ENCODE peak calls at places on chromosomes 1 and 21, in five cellular contexts. One of them, this sample, is unnamed.

GRCh38 chr1:19435851-19436465 is 49.4 kb downstream of the CAPZB start:
- DNase-seq in left ventricle myocardium inferior: no peak
- DNase-seq in fibroblast of lung: no peak
- DNase-seq in tibial artery: no peak
- DNase-seq in astrocyte: peak; percentile 84
- DNase-seq in this sample: no peak

GRCh38 chr1:245957446-245957845 is 549.6 kb downstream of the SMYD3 start:
- DNase-seq in left ventricle myocardium inferior: no peak
- DNase-seq in fibroblast of lung: no peak
- DNase-seq in tibial artery: no peak
- DNase-seq in astrocyte: no peak
- DNase-seq in this sample: no peak

GRCh38 chr1:178275553-178275952 is 181.6 kb downstream of the RASAL2 start:
- DNase-seq in left ventricle myocardium inferior: no peak
- DNase-seq in fibroblast of lung: no peak
- DNase-seq in tibial artery: no peak
- DNase-seq in astrocyte: no peak
- DNase-seq in this sample: no peak

GRCh38 chr1:162380061-162380846 is 1.3 kb upstream of the C1orf226 start:
- DNase-seq in left ventricle myocardium inferior: no peak
- DNase-seq in fibroblast of lung: no peak
- DNase-seq in tibial artery: no peak
- DNase-seq in astrocyte: no peak
- DNase-seq in this sample: no peak

GRCh38 chr1:38446936-38447335 is 400.3 kb upstream of the POU3F1 start:
- DNase-seq in left ventricle myocardium inferior: no peak
- DNase-seq in fibroblast of lung: no peak
- DNase-seq in tibial artery: no peak
- DNase-seq in astrocyte: no peak
- DNase-seq in this sample: no peak

GRCh38 chr21:28712396-28712795 is 280.3 kb downstream of the LTN1 start:
- DNase-seq in left ventricle myocardium inferior: no peak
- DNase-seq in fibroblast of lung: no peak
- DNase-seq in tibial artery: no peak
- DNase-seq in astrocyte: no peak
- DNase-seq in this sample: no peak

GRCh38 chr1:155127672-155128468 is at the start of gene EFNA1:
- DNase-seq in left ventricle myocardium inferior: peak; percentile 75
- DNase-seq in fibroblast of lung: peak; percentile 5
- DNase-seq in tibial artery: peak; percentile 55
- DNase-seq in astrocyte: peak; percentile 6
- DNase-seq in this sample: peak; percentile 52

GRCh38 chr1:8155528-8156186 is 129.5 kb upstream of the ERRFI1 start:
- DNase-seq in left ventricle myocardium inferior: no peak
- DNase-seq in fibroblast of lung: peak; percentile 29
- DNase-seq in tibial artery: no peak
- DNase-seq in astrocyte: peak; percentile 71
- DNase-seq in this sample: peak; percentile 64

GRCh38 chr21:29187939-29188338 is 57.5 kb downstream of the MAP3K7CL start:
- DNase-seq in left ventricle myocardium inferior: no peak
- DNase-seq in fibroblast of lung: peak; percentile 92
- DNase-seq in tibial artery: no peak
- DNase-seq in astrocyte: peak; percentile 95
- DNase-seq in this sample: no peak

GRCh38 chr1:230270185-230270939 is 155.8 kb downstream of the PGBD5 start:
- DNase-seq in left ventricle myocardium inferior: no peak
- DNase-seq in fibroblast of lung: no peak
- DNase-seq in tibial artery: no peak
- DNase-seq in astrocyte: peak; percentile 56
- DNase-seq in this sample: no peak

GRCh38 chr1:59695301-59695700 is 119.4 kb upstream of the HOOK1 start:
- DNase-seq in left ventricle myocardium inferior: no peak
- DNase-seq in fibroblast of lung: no peak
- DNase-seq in tibial artery: no peak
- DNase-seq in astrocyte: peak; percentile 33
- DNase-seq in this sample: peak; percentile 32

GRCh38 chr1:21755067-21755466 is 27.9 kb downstream of the USP48 start:
- DNase-seq in left ventricle myocardium inferior: no peak
- DNase-seq in fibroblast of lung: no peak
- DNase-seq in tibial artery: no peak
- DNase-seq in astrocyte: no peak
- DNase-seq in this sample: no peak

GRCh38 chr1:175969236-175969635 is 225.8 kb upstream of the TNR start:
- DNase-seq in left ventricle myocardium inferior: no peak
- DNase-seq in fibroblast of lung: no peak
- DNase-seq in tibial artery: no peak
- DNase-seq in astrocyte: no peak
- DNase-seq in this sample: no peak

GRCh38 chr1:25622526-25622925 is 5.9 kb downstream of the MAN1C1 start:
- DNase-seq in left ventricle myocardium inferior: no peak
- DNase-seq in fibroblast of lung: no peak
- DNase-seq in tibial artery: no peak
- DNase-seq in astrocyte: no peak
- DNase-seq in this sample: no peak

GRCh38 chr1:58611986-58612385 is 34.9 kb upstream of the TACSTD2 start:
- DNase-seq in left ventricle myocardium inferior: no peak
- DNase-seq in fibroblast of lung: peak; percentile 29
- DNase-seq in tibial artery: no peak
- DNase-seq in astrocyte: peak; percentile 38
- DNase-seq in this sample: no peak

GRCh38 chr1:39632491-39633417 is 6.7 kb downstream of the HEYL start:
- DNase-seq in left ventricle myocardium inferior: peak; percentile 82
- DNase-seq in fibroblast of lung: peak; percentile 63
- DNase-seq in tibial artery: peak; percentile 69
- DNase-seq in astrocyte: peak; percentile 33
- DNase-seq in this sample: no peak

GRCh38 chr1:181391297-181391905 is 91.9 kb upstream of the CACNA1E start:
- DNase-seq in left ventricle myocardium inferior: no peak
- DNase-seq in fibroblast of lung: no peak
- DNase-seq in tibial artery: no peak
- DNase-seq in astrocyte: no peak
- DNase-seq in this sample: no peak

GRCh38 chr1:71307451-71307850 is 226.6 kb upstream of the ZRANB2 start:
- DNase-seq in left ventricle myocardium inferior: no peak
- DNase-seq in fibroblast of lung: peak; percentile 55
- DNase-seq in tibial artery: no peak
- DNase-seq in astrocyte: peak; percentile 24
- DNase-seq in this sample: no peak

GRCh38 chr1:227451062-227451461 is 112.3 kb upstream of the ZNF678 start:
- DNase-seq in left ventricle myocardium inferior: no peak
- DNase-seq in fibroblast of lung: peak; percentile 6
- DNase-seq in tibial artery: no peak
- DNase-seq in astrocyte: no peak
- DNase-seq in this sample: no peak

GRCh38 chr1:44653107-44653964 is 20.9 kb downstream of the TMEM53 start:
- DNase-seq in left ventricle myocardium inferior: no peak
- DNase-seq in fibroblast of lung: no peak
- DNase-seq in tibial artery: no peak
- DNase-seq in astrocyte: no peak
- DNase-seq in this sample: no peak

GRCh38 chr1:155003766-155004351 is 1.3 kb downstream of the ZBTB7B start:
- DNase-seq in left ventricle myocardium inferior: peak; percentile 80
- DNase-seq in fibroblast of lung: peak; percentile 61
- DNase-seq in tibial artery: peak; percentile 77
- DNase-seq in astrocyte: peak; percentile 38
- DNase-seq in this sample: no peak

GRCh38 chr1:59142663-59143487 is 154.0 kb upstream of the FGGY start:
- DNase-seq in left ventricle myocardium inferior: no peak
- DNase-seq in fibroblast of lung: peak; percentile 80
- DNase-seq in tibial artery: peak; percentile 30
- DNase-seq in astrocyte: peak; percentile 96
- DNase-seq in this sample: peak; percentile 91

DNA sequence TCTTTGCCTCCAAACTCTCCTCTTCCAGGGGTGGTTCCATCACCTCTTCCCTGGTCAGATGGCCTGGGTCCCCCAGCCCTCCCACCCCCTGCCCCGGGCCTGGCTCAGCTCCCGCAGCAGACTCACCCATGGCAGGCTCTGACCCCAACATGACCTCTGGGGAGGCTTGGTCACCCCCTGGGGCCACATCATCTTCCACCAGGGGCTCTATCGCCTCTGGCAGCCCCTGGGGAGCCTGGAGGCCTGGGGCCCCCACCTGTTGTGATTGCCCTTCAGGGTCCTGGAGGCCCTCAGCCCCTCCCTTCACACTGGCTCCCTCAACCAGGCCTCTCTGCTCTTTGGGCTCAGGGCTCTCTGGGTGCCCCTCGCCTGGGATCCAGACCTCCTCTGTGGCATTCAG is 6.4 kb downstream of the NES start:
- DNase-seq in left ventricle myocardium inferior: no peak
- DNase-seq in fibroblast of lung: no peak
- DNase-seq in tibial artery: no peak
- DNase-seq in astrocyte: no peak
- DNase-seq in this sample: no peak
- H3K27ac ChIP-seq in left ventricle myocardium inferior: peak overlapping the region; percentile 96
- H3K27ac ChIP-seq in fibroblast of lung: no peak overlapping the region
- H3K27ac ChIP-seq in tibial artery: peak overlapping the region; percentile 10
- H3K27ac ChIP-seq in astrocyte: no peak overlapping the region
- H3K27ac ChIP-seq in this sample: no peak overlapping the region

GRCh38 chr1:153616885-153617428 is 832 bp upstream of the S100A14 start:
- DNase-seq in left ventricle myocardium inferior: no peak
- DNase-seq in fibroblast of lung: no peak
- DNase-seq in tibial artery: no peak
- DNase-seq in astrocyte: no peak
- DNase-seq in this sample: no peak

GRCh38 chr1:153615406-153615805 is 719 bp downstream of the S100A14 start:
- DNase-seq in left ventricle myocardium inferior: no peak
- DNase-seq in fibroblast of lung: no peak
- DNase-seq in tibial artery: no peak
- DNase-seq in astrocyte: no peak
- DNase-seq in this sample: peak; percentile 52

GRCh38 chr1:153619171-153619570 is 3.0 kb upstream of the S100A14 start:
- DNase-seq in left ventricle myocardium inferior: no peak
- DNase-seq in fibroblast of lung: no peak
- DNase-seq in tibial artery: no peak
- DNase-seq in astrocyte: no peak
- DNase-seq in this sample: no peak

GRCh38 chr1:153616144-153616884 is at the start of gene S100A14:
- DNase-seq in left ventricle myocardium inferior: peak; percentile 55
- DNase-seq in fibroblast of lung: no peak
- DNase-seq in tibial artery: no peak
- DNase-seq in astrocyte: no peak
- DNase-seq in this sample: peak; percentile 69

DNA sequence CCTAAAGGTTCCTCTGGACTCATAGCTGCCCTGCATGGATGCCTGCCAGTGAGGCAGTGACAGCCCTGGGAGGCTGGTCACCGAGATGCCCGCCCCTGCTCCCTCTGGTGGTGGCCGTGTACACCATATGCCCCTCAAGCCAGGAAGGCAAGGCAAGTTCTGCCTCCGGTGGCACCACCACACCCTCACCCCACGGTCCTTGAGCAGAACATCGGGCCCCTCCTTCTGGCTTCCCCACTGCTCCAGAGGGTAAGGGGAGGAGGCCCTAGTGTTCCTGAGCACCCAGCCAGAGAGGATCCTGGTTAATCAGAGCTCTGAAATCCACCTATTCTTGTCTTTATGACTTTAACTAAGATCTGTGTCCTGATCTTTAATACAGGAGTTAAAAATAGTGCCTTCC is 1.6 kb upstream of the S100A14 start:
- DNase-seq in left ventricle myocardium inferior: no peak
- DNase-seq in fibroblast of lung: peak; percentile 74
- DNase-seq in tibial artery: no peak
- DNase-seq in astrocyte: no peak
- DNase-seq in this sample: no peak
- TF ChIP-seq CTCF in left ventricle myocardium inferior: no peak
- TF ChIP-seq CTCF in fibroblast of lung: peak; percentile 73
- TF ChIP-seq CTCF in tibial artery: no peak
- TF ChIP-seq CTCF in astrocyte: peak; percentile 39
- TF ChIP-seq CTCF in this sample: peak; percentile 85

GRCh38 chr1:88984553-88984945 is 7.9 kb downstream of the KYAT3 start:
- DNase-seq in left ventricle myocardium inferior: no peak
- DNase-seq in fibroblast of lung: no peak
- DNase-seq in tibial artery: no peak
- DNase-seq in astrocyte: no peak
- DNase-seq in this sample: no peak

GRCh38 chr1:88985033-88985432 is 7.4 kb downstream of the KYAT3 start:
- DNase-seq in left ventricle myocardium inferior: no peak
- DNase-seq in fibroblast of lung: peak; percentile 86
- DNase-seq in tibial artery: no peak
- DNase-seq in astrocyte: peak; percentile 90
- DNase-seq in this sample: peak; percentile 87

GRCh38 chr1:88983791-88984552 is 8.5 kb downstream of the KYAT3 start:
- DNase-seq in left ventricle myocardium inferior: no peak
- DNase-seq in fibroblast of lung: peak; percentile 78
- DNase-seq in tibial artery: no peak
- DNase-seq in astrocyte: peak; percentile 35
- DNase-seq in this sample: peak; percentile 52

GRCh38 chr1:88982055-88982454 is 10.4 kb downstream of the KYAT3 start:
- DNase-seq in left ventricle myocardium inferior: no peak
- DNase-seq in fibroblast of lung: peak; percentile 12
- DNase-seq in tibial artery: no peak
- DNase-seq in astrocyte: peak; percentile 12
- DNase-seq in this sample: no peak

DNA sequence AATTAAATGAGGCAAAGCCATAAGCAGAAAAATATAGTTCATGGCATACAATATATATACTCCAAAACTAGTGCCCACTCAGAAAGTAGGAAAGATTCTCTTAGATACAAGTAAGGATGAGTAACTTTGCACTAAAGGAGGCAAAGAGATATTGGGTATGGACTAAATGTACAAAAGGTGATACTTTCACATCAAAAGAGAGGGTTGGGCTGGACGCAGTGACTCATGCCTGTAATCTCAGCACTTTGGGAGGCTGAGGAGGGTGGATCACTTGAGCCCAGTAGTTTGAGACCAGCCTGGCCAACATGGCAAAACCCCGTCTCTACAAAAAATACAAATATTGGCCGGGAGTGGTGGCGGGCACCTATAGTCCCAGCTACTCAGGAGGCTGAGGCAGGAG is 6.7 kb downstream of the KYAT3 start:
- DNase-seq in left ventricle myocardium inferior: no peak
- DNase-seq in fibroblast of lung: no peak
- DNase-seq in tibial artery: no peak
- DNase-seq in astrocyte: no peak
- DNase-seq in this sample: peak; percentile 44
- H3K4me1 ChIP-seq in left ventricle myocardium inferior: peaks cover 59% of the 10 kb centered on the region
- H3K4me1 ChIP-seq in fibroblast of lung: peaks cover 5% of the 10 kb centered on the region
- H3K4me1 ChIP-seq in tibial artery: peaks cover 37% of the 10 kb centered on the region
- H3K4me1 ChIP-seq in astrocyte: peaks cover 15% of the 10 kb centered on the region
- H3K4me1 ChIP-seq in this sample: peaks cover 21% of the 10 kb centered on the region

GRCh38 chr1:3422638-3423037 is 31.8 kb upstream of the ARHGEF16 start:
- DNase-seq in left ventricle myocardium inferior: no peak
- DNase-seq in fibroblast of lung: no peak
- DNase-seq in tibial artery: no peak
- DNase-seq in astrocyte: no peak
- DNase-seq in this sample: no peak
- H3K27ac ChIP-seq in left ventricle myocardium inferior: peak overlapping the region; percentile 93
- H3K27ac ChIP-seq in fibroblast of lung: no peak overlapping the region
- H3K27ac ChIP-seq in tibial artery: peak overlapping the region; percentile 91
- H3K27ac ChIP-seq in astrocyte: no peak overlapping the region
- H3K27ac ChIP-seq in this sample: no peak overlapping the region

DNA sequence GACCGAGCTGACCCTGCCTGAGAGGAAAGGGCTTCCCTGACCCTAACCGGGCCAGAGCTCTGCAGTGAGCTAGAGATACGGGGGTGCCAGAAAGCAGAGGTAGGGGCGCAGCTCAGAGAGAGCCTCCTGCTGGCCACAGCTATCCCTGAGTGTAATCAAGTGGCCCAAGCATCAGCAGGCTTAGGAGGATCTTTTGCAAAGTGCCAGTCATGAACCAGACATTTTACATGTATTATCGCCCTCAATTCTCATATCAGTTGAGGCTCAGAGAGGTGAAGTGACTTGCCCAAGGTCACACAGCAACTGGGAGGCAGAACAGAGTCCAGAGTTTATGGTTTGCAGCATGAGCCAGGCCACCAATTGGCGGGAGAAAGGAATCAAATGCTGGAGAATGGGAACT is 7.0 kb upstream of the ID3 start:
- DNase-seq in left ventricle myocardium inferior: no peak
- DNase-seq in fibroblast of lung: no peak
- DNase-seq in tibial artery: no peak
- DNase-seq in astrocyte: no peak
- DNase-seq in this sample: no peak
- TF ChIP-seq CTCF in left ventricle myocardium inferior: no peak
- TF ChIP-seq CTCF in fibroblast of lung: no peak
- TF ChIP-seq CTCF in tibial artery: no peak
- TF ChIP-seq CTCF in astrocyte: no peak
- TF ChIP-seq CTCF in this sample: peak; percentile 34

This sample was measured in foreskin keratinocyte.